ENCODE peak calls at places on chromosome X, in nine cellular contexts. One of them, this sample, is unnamed.

GRCh38 chrX:47380268-47380667 is 9.9 kb downstream of the ZNF157 start:
- ATAC-seq in activated T-cell treated with anti-CD3 and anti-CD28 coated beads, Interleukin-2, amount 50 U/mL, for 72 hours: peak
- ATAC-seq in aorta: no peak
- ATAC-seq in stimulated activated naive CD8-positive, alpha-beta T cell treated with anti-CD3 and anti-CD28 coated beads, Interleukin-15, amount 100 ng/mL, for 72 hours: peak
- ATAC-seq in activated naive CD4-positive, alpha-beta T cell treated with anti-CD3 and anti-CD28 coated beads, Interleukin-2, amount 50 U/mL, for 72 hours: peak
- ATAC-seq in CD8-positive, alpha-beta T cell: peak
- ATAC-seq in left cardiac atrium: no peak
- ATAC-seq in upper lobe of right lung: peak
- ATAC-seq in activated CD8-positive, alpha-beta memory T cell treated with anti-CD3 and anti-CD28 coated beads, Interleukin-2, amount 10 ng/mL, durations not matched to agents 7 days and 5 days: peak
- ATAC-seq in this sample: peak

GRCh38 chrX:44234116-44234515 is 109.4 kb downstream of the EFHC2 start:
- ATAC-seq in upper lobe of right lung: no peak
- ATAC-seq in stimulated activated naive CD8-positive, alpha-beta T cell treated with anti-CD3 and anti-CD28 coated beads, Interleukin-15, amount 100 ng/mL, for 72 hours: no peak
- ATAC-seq in left cardiac atrium: no peak
- ATAC-seq in activated T-cell treated with anti-CD3 and anti-CD28 coated beads, Interleukin-2, amount 50 U/mL, for 72 hours: no peak
- ATAC-seq in activated CD8-positive, alpha-beta memory T cell treated with anti-CD3 and anti-CD28 coated beads, Interleukin-2, amount 10 ng/mL, durations not matched to agents 7 days and 5 days: no peak
- ATAC-seq in activated naive CD4-positive, alpha-beta T cell treated with anti-CD3 and anti-CD28 coated beads, Interleukin-2, amount 50 U/mL, for 72 hours: no peak
- ATAC-seq in aorta: no peak
- ATAC-seq in CD8-positive, alpha-beta T cell: no peak
- ATAC-seq in this sample: no peak

GRCh38 chrX:110145854-110146253 is 142.9 kb downstream of the TMEM164 start:
- ATAC-seq in aorta: peak
- ATAC-seq in activated T-cell treated with anti-CD3 and anti-CD28 coated beads, Interleukin-2, amount 50 U/mL, for 72 hours: no peak
- ATAC-seq in left cardiac atrium: peak
- ATAC-seq in activated CD8-positive, alpha-beta memory T cell treated with anti-CD3 and anti-CD28 coated beads, Interleukin-2, amount 10 ng/mL, durations not matched to agents 7 days and 5 days: peak
- ATAC-seq in CD8-positive, alpha-beta T cell: peak
- ATAC-seq in upper lobe of right lung: peak
- ATAC-seq in stimulated activated naive CD8-positive, alpha-beta T cell treated with anti-CD3 and anti-CD28 coated beads, Interleukin-15, amount 100 ng/mL, for 72 hours: no peak
- ATAC-seq in activated naive CD4-positive, alpha-beta T cell treated with anti-CD3 and anti-CD28 coated beads, Interleukin-2, amount 50 U/mL, for 72 hours: no peak
- ATAC-seq in this sample: no peak

GRCh38 chrX:128518508-128518907 is 466.3 kb upstream of the ACTRT1 start:
- ATAC-seq in aorta: no peak
- ATAC-seq in activated CD8-positive, alpha-beta memory T cell treated with anti-CD3 and anti-CD28 coated beads, Interleukin-2, amount 10 ng/mL, durations not matched to agents 7 days and 5 days: no peak
- ATAC-seq in activated naive CD4-positive, alpha-beta T cell treated with anti-CD3 and anti-CD28 coated beads, Interleukin-2, amount 50 U/mL, for 72 hours: no peak
- ATAC-seq in stimulated activated naive CD8-positive, alpha-beta T cell treated with anti-CD3 and anti-CD28 coated beads, Interleukin-15, amount 100 ng/mL, for 72 hours: no peak
- ATAC-seq in CD8-positive, alpha-beta T cell: no peak
- ATAC-seq in left cardiac atrium: no peak
- ATAC-seq in upper lobe of right lung: no peak
- ATAC-seq in activated T-cell treated with anti-CD3 and anti-CD28 coated beads, Interleukin-2, amount 50 U/mL, for 72 hours: no peak
- ATAC-seq in this sample: no peak

GRCh38 chrX:130049821-130050220 is 60.5 kb downstream of the ELF4 start:
- ATAC-seq in left cardiac atrium: no peak
- ATAC-seq in stimulated activated naive CD8-positive, alpha-beta T cell treated with anti-CD3 and anti-CD28 coated beads, Interleukin-15, amount 100 ng/mL, for 72 hours: no peak
- ATAC-seq in activated CD8-positive, alpha-beta memory T cell treated with anti-CD3 and anti-CD28 coated beads, Interleukin-2, amount 10 ng/mL, durations not matched to agents 7 days and 5 days: no peak
- ATAC-seq in activated naive CD4-positive, alpha-beta T cell treated with anti-CD3 and anti-CD28 coated beads, Interleukin-2, amount 50 U/mL, for 72 hours: no peak
- ATAC-seq in activated T-cell treated with anti-CD3 and anti-CD28 coated beads, Interleukin-2, amount 50 U/mL, for 72 hours: no peak
- ATAC-seq in upper lobe of right lung: no peak
- ATAC-seq in CD8-positive, alpha-beta T cell: no peak
- ATAC-seq in aorta: no peak
- ATAC-seq in this sample: no peak

GRCh38 chrX:2703991-2704369 is 12.9 kb downstream of the CD99 start:
- ATAC-seq in upper lobe of right lung: peak
- ATAC-seq in left cardiac atrium: peak
- ATAC-seq in activated CD8-positive, alpha-beta memory T cell treated with anti-CD3 and anti-CD28 coated beads, Interleukin-2, amount 10 ng/mL, durations not matched to agents 7 days and 5 days: no peak
- ATAC-seq in stimulated activated naive CD8-positive, alpha-beta T cell treated with anti-CD3 and anti-CD28 coated beads, Interleukin-15, amount 100 ng/mL, for 72 hours: no peak
- ATAC-seq in activated T-cell treated with anti-CD3 and anti-CD28 coated beads, Interleukin-2, amount 50 U/mL, for 72 hours: no peak
- ATAC-seq in CD8-positive, alpha-beta T cell: no peak
- ATAC-seq in aorta: peak
- ATAC-seq in activated naive CD4-positive, alpha-beta T cell treated with anti-CD3 and anti-CD28 coated beads, Interleukin-2, amount 50 U/mL, for 72 hours: no peak
- ATAC-seq in this sample: no peak

GRCh38 chrX:106889468-106889867 is 13.7 kb downstream of the RIPPLY1 start:
- ATAC-seq in activated naive CD4-positive, alpha-beta T cell treated with anti-CD3 and anti-CD28 coated beads, Interleukin-2, amount 50 U/mL, for 72 hours: no peak
- ATAC-seq in upper lobe of right lung: no peak
- ATAC-seq in left cardiac atrium: no peak
- ATAC-seq in aorta: no peak
- ATAC-seq in activated CD8-positive, alpha-beta memory T cell treated with anti-CD3 and anti-CD28 coated beads, Interleukin-2, amount 10 ng/mL, durations not matched to agents 7 days and 5 days: no peak
- ATAC-seq in activated T-cell treated with anti-CD3 and anti-CD28 coated beads, Interleukin-2, amount 50 U/mL, for 72 hours: no peak
- ATAC-seq in CD8-positive, alpha-beta T cell: no peak
- ATAC-seq in stimulated activated naive CD8-positive, alpha-beta T cell treated with anti-CD3 and anti-CD28 coated beads, Interleukin-15, amount 100 ng/mL, for 72 hours: no peak
- ATAC-seq in this sample: no peak

GRCh38 chrX:49754238-49754857 is 58.6 kb upstream of the PAGE1 start:
- ATAC-seq in activated T-cell treated with anti-CD3 and anti-CD28 coated beads, Interleukin-2, amount 50 U/mL, for 72 hours: peak
- ATAC-seq in upper lobe of right lung: peak
- ATAC-seq in aorta: no peak
- ATAC-seq in stimulated activated naive CD8-positive, alpha-beta T cell treated with anti-CD3 and anti-CD28 coated beads, Interleukin-15, amount 100 ng/mL, for 72 hours: peak
- ATAC-seq in CD8-positive, alpha-beta T cell: peak
- ATAC-seq in left cardiac atrium: no peak
- ATAC-seq in activated CD8-positive, alpha-beta memory T cell treated with anti-CD3 and anti-CD28 coated beads, Interleukin-2, amount 10 ng/mL, durations not matched to agents 7 days and 5 days: peak
- ATAC-seq in activated naive CD4-positive, alpha-beta T cell treated with anti-CD3 and anti-CD28 coated beads, Interleukin-2, amount 50 U/mL, for 72 hours: peak
- ATAC-seq in this sample: peak

GRCh38 chrX:26442340-26442739 is 226.4 kb downstream of the MAGEB5 start:
- ATAC-seq in upper lobe of right lung: no peak
- ATAC-seq in stimulated activated naive CD8-positive, alpha-beta T cell treated with anti-CD3 and anti-CD28 coated beads, Interleukin-15, amount 100 ng/mL, for 72 hours: no peak
- ATAC-seq in activated T-cell treated with anti-CD3 and anti-CD28 coated beads, Interleukin-2, amount 50 U/mL, for 72 hours: no peak
- ATAC-seq in activated naive CD4-positive, alpha-beta T cell treated with anti-CD3 and anti-CD28 coated beads, Interleukin-2, amount 50 U/mL, for 72 hours: no peak
- ATAC-seq in left cardiac atrium: no peak
- ATAC-seq in activated CD8-positive, alpha-beta memory T cell treated with anti-CD3 and anti-CD28 coated beads, Interleukin-2, amount 10 ng/mL, durations not matched to agents 7 days and 5 days: no peak
- ATAC-seq in aorta: no peak
- ATAC-seq in CD8-positive, alpha-beta T cell: no peak
- ATAC-seq in this sample: no peak

GRCh38 chrX:8960809-8961413 is 73.0 kb downstream of the FAM9B start:
- ATAC-seq in CD8-positive, alpha-beta T cell: no peak
- ATAC-seq in activated T-cell treated with anti-CD3 and anti-CD28 coated beads, Interleukin-2, amount 50 U/mL, for 72 hours: no peak
- ATAC-seq in activated CD8-positive, alpha-beta memory T cell treated with anti-CD3 and anti-CD28 coated beads, Interleukin-2, amount 10 ng/mL, durations not matched to agents 7 days and 5 days: no peak
- ATAC-seq in stimulated activated naive CD8-positive, alpha-beta T cell treated with anti-CD3 and anti-CD28 coated beads, Interleukin-15, amount 100 ng/mL, for 72 hours: no peak
- ATAC-seq in upper lobe of right lung: peak
- ATAC-seq in aorta: no peak
- ATAC-seq in left cardiac atrium: no peak
- ATAC-seq in activated naive CD4-positive, alpha-beta T cell treated with anti-CD3 and anti-CD28 coated beads, Interleukin-2, amount 50 U/mL, for 72 hours: no peak
- ATAC-seq in this sample: no peak

GRCh38 chrX:115038406-115038805 is 21.0 kb upstream of the IL13RA2 start:
- ATAC-seq in CD8-positive, alpha-beta T cell: no peak
- ATAC-seq in aorta: no peak
- ATAC-seq in activated CD8-positive, alpha-beta memory T cell treated with anti-CD3 and anti-CD28 coated beads, Interleukin-2, amount 10 ng/mL, durations not matched to agents 7 days and 5 days: no peak
- ATAC-seq in stimulated activated naive CD8-positive, alpha-beta T cell treated with anti-CD3 and anti-CD28 coated beads, Interleukin-15, amount 100 ng/mL, for 72 hours: no peak
- ATAC-seq in activated T-cell treated with anti-CD3 and anti-CD28 coated beads, Interleukin-2, amount 50 U/mL, for 72 hours: no peak
- ATAC-seq in upper lobe of right lung: no peak
- ATAC-seq in left cardiac atrium: no peak
- ATAC-seq in activated naive CD4-positive, alpha-beta T cell treated with anti-CD3 and anti-CD28 coated beads, Interleukin-2, amount 50 U/mL, for 72 hours: no peak
- ATAC-seq in this sample: no peak

GRCh38 chrX:42755820-42756219 is 22.1 kb downstream of the PPP1R2C start:
- ATAC-seq in activated naive CD4-positive, alpha-beta T cell treated with anti-CD3 and anti-CD28 coated beads, Interleukin-2, amount 50 U/mL, for 72 hours: no peak
- ATAC-seq in aorta: peak
- ATAC-seq in activated T-cell treated with anti-CD3 and anti-CD28 coated beads, Interleukin-2, amount 50 U/mL, for 72 hours: no peak
- ATAC-seq in stimulated activated naive CD8-positive, alpha-beta T cell treated with anti-CD3 and anti-CD28 coated beads, Interleukin-15, amount 100 ng/mL, for 72 hours: no peak
- ATAC-seq in left cardiac atrium: peak
- ATAC-seq in activated CD8-positive, alpha-beta memory T cell treated with anti-CD3 and anti-CD28 coated beads, Interleukin-2, amount 10 ng/mL, durations not matched to agents 7 days and 5 days: no peak
- ATAC-seq in upper lobe of right lung: peak
- ATAC-seq in CD8-positive, alpha-beta T cell: no peak
- ATAC-seq in this sample: no peak

GRCh38 chrX:56114437-56114787 is 117.7 kb upstream of the KLF8 start:
- ATAC-seq in activated naive CD4-positive, alpha-beta T cell treated with anti-CD3 and anti-CD28 coated beads, Interleukin-2, amount 50 U/mL, for 72 hours: no peak
- ATAC-seq in aorta: no peak
- ATAC-seq in activated CD8-positive, alpha-beta memory T cell treated with anti-CD3 and anti-CD28 coated beads, Interleukin-2, amount 10 ng/mL, durations not matched to agents 7 days and 5 days: no peak
- ATAC-seq in activated T-cell treated with anti-CD3 and anti-CD28 coated beads, Interleukin-2, amount 50 U/mL, for 72 hours: no peak
- ATAC-seq in stimulated activated naive CD8-positive, alpha-beta T cell treated with anti-CD3 and anti-CD28 coated beads, Interleukin-15, amount 100 ng/mL, for 72 hours: no peak
- ATAC-seq in left cardiac atrium: no peak
- ATAC-seq in upper lobe of right lung: no peak
- ATAC-seq in CD8-positive, alpha-beta T cell: no peak
- ATAC-seq in this sample: no peak

GRCh38 chrX:55118574-55118973 is 29.8 kb downstream of the PAGE2 start:
- ATAC-seq in left cardiac atrium: no peak
- ATAC-seq in activated naive CD4-positive, alpha-beta T cell treated with anti-CD3 and anti-CD28 coated beads, Interleukin-2, amount 50 U/mL, for 72 hours: no peak
- ATAC-seq in CD8-positive, alpha-beta T cell: peak
- ATAC-seq in aorta: no peak
- ATAC-seq in activated CD8-positive, alpha-beta memory T cell treated with anti-CD3 and anti-CD28 coated beads, Interleukin-2, amount 10 ng/mL, durations not matched to agents 7 days and 5 days: peak
- ATAC-seq in upper lobe of right lung: no peak
- ATAC-seq in stimulated activated naive CD8-positive, alpha-beta T cell treated with anti-CD3 and anti-CD28 coated beads, Interleukin-15, amount 100 ng/mL, for 72 hours: no peak
- ATAC-seq in activated T-cell treated with anti-CD3 and anti-CD28 coated beads, Interleukin-2, amount 50 U/mL, for 72 hours: no peak
- ATAC-seq in this sample: no peak

GRCh38 chrX:38985375-38985774 is 184.1 kb downstream of the MID1IP1 start:
- ATAC-seq in activated naive CD4-positive, alpha-beta T cell treated with anti-CD3 and anti-CD28 coated beads, Interleukin-2, amount 50 U/mL, for 72 hours: peak
- ATAC-seq in left cardiac atrium: no peak
- ATAC-seq in stimulated activated naive CD8-positive, alpha-beta T cell treated with anti-CD3 and anti-CD28 coated beads, Interleukin-15, amount 100 ng/mL, for 72 hours: peak
- ATAC-seq in activated T-cell treated with anti-CD3 and anti-CD28 coated beads, Interleukin-2, amount 50 U/mL, for 72 hours: peak
- ATAC-seq in upper lobe of right lung: peak
- ATAC-seq in activated CD8-positive, alpha-beta memory T cell treated with anti-CD3 and anti-CD28 coated beads, Interleukin-2, amount 10 ng/mL, durations not matched to agents 7 days and 5 days: no peak
- ATAC-seq in aorta: no peak
- ATAC-seq in CD8-positive, alpha-beta T cell: peak
- ATAC-seq in this sample: no peak

GRCh38 chrX:11890843-11891514 is 132.9 kb downstream of the MSL3 start:
- ATAC-seq in activated T-cell treated with anti-CD3 and anti-CD28 coated beads, Interleukin-2, amount 50 U/mL, for 72 hours: no peak
- ATAC-seq in activated CD8-positive, alpha-beta memory T cell treated with anti-CD3 and anti-CD28 coated beads, Interleukin-2, amount 10 ng/mL, durations not matched to agents 7 days and 5 days: no peak
- ATAC-seq in left cardiac atrium: peak
- ATAC-seq in stimulated activated naive CD8-positive, alpha-beta T cell treated with anti-CD3 and anti-CD28 coated beads, Interleukin-15, amount 100 ng/mL, for 72 hours: no peak
- ATAC-seq in aorta: no peak
- ATAC-seq in upper lobe of right lung: peak
- ATAC-seq in CD8-positive, alpha-beta T cell: no peak
- ATAC-seq in activated naive CD4-positive, alpha-beta T cell treated with anti-CD3 and anti-CD28 coated beads, Interleukin-2, amount 50 U/mL, for 72 hours: no peak
- ATAC-seq in this sample: no peak

GRCh38 chrX:111431007-111431406 is 19.0 kb upstream of the DCX start:
- ATAC-seq in activated naive CD4-positive, alpha-beta T cell treated with anti-CD3 and anti-CD28 coated beads, Interleukin-2, amount 50 U/mL, for 72 hours: no peak
- ATAC-seq in activated T-cell treated with anti-CD3 and anti-CD28 coated beads, Interleukin-2, amount 50 U/mL, for 72 hours: no peak
- ATAC-seq in aorta: no peak
- ATAC-seq in upper lobe of right lung: no peak
- ATAC-seq in left cardiac atrium: no peak
- ATAC-seq in CD8-positive, alpha-beta T cell: no peak
- ATAC-seq in stimulated activated naive CD8-positive, alpha-beta T cell treated with anti-CD3 and anti-CD28 coated beads, Interleukin-15, amount 100 ng/mL, for 72 hours: no peak
- ATAC-seq in activated CD8-positive, alpha-beta memory T cell treated with anti-CD3 and anti-CD28 coated beads, Interleukin-2, amount 10 ng/mL, durations not matched to agents 7 days and 5 days: no peak
- ATAC-seq in this sample: no peak

GRCh38 chrX:47209508-47210238 is 8.8 kb upstream of the CDK16 start:
- ATAC-seq in activated naive CD4-positive, alpha-beta T cell treated with anti-CD3 and anti-CD28 coated beads, Interleukin-2, amount 50 U/mL, for 72 hours: no peak
- ATAC-seq in stimulated activated naive CD8-positive, alpha-beta T cell treated with anti-CD3 and anti-CD28 coated beads, Interleukin-15, amount 100 ng/mL, for 72 hours: no peak
- ATAC-seq in aorta: no peak
- ATAC-seq in upper lobe of right lung: no peak
- ATAC-seq in left cardiac atrium: peak
- ATAC-seq in CD8-positive, alpha-beta T cell: no peak
- ATAC-seq in activated T-cell treated with anti-CD3 and anti-CD28 coated beads, Interleukin-2, amount 50 U/mL, for 72 hours: no peak
- ATAC-seq in activated CD8-positive, alpha-beta memory T cell treated with anti-CD3 and anti-CD28 coated beads, Interleukin-2, amount 10 ng/mL, durations not matched to agents 7 days and 5 days: no peak
- ATAC-seq in this sample: no peak